ENCODE peak calls at places on chromosome 1, in seven cellular contexts. F, W, L, Z, D, M and O are unnamed samples. For H3K4me1, the result is how much of the 10 kb centered on the place peaks cover.

GRCh38 chr1:87108228-87108627 is 193.8 kb downstream of the HS2ST1 start:
- DNase-seq in Z (no peak), D (no peak), L (no peak), M (no peak), W (no peak), F (no peak), O (no peak)

GRCh38 chr1:46202975-46203737 is at the start of gene LURAP1:
- DNase-seq in Z (peak), W (peak), L (peak), F (peak), M (peak), D (no peak), O (peak)

GRCh38 chr1:209590405-209590804 is 6.9 kb downstream of the CAMK1G start:
- DNase-seq in F (peak), Z (peak), W (no peak), M (peak), D (peak), L (no peak), O (peak)

GRCh38 chr1:159598196-159598595 is 10.6 kb downstream of the APCS start:
- DNase-seq in M (peak), L (peak), F (peak), D (no peak), Z (peak), W (no peak), O (no peak)

GRCh38 chr1:233704125-233704881 is 90.4 kb downstream of the KCNK1 start:
- DNase-seq in Z (no peak), L (no peak), W (no peak), D (no peak), M (no peak), F (no peak), O (no peak)

GRCh38 chr1:165403835-165404482 is 41.0 kb downstream of the RXRG start:
- DNase-seq in D (no peak), Z (peak), W (peak), L (no peak), M (peak), F (peak), O (peak)

GRCh38 chr1:51514733-51515132 is 4.3 kb downstream of the EPS15 start:
- DNase-seq in W (no peak), D (no peak), L (no peak), Z (no peak), F (no peak), M (no peak), O (no peak)

GRCh38 chr1:228299901-228300300 is 92.1 kb downstream of the OBSCN start:
- DNase-seq in L (no peak), Z (no peak), M (no peak), F (no peak), W (no peak), D (no peak), O (no peak)

GRCh38 chr1:165539306-165539705 is 4.5 kb upstream of the LRRC52 start:
- DNase-seq in L (no peak), W (no peak), Z (peak), D (no peak), F (peak), M (peak), O (no peak)

GRCh38 chr1:109816975-109817535 is 53.3 kb upstream of the EPS8L3 start:
- DNase-seq in Z (no peak), M (no peak), W (no peak), D (no peak), L (no peak), F (no peak), O (peak)

GRCh38 chr1:47527653-47528272 is 89.9 kb downstream of the FOXD2 start:
- DNase-seq in D (no peak), L (no peak), W (no peak), M (peak), F (no peak), Z (peak), O (peak)

GRCh38 chr1:206464456-206464964 is 5.8 kb upstream of the IKBKE start:
- DNase-seq in D (no peak), L (peak), Z (no peak), W (no peak), F (peak), M (no peak), O (no peak)

GRCh38 chr1:58823481-58824010 is 39.7 kb upstream of the JUN start:
- DNase-seq in L (peak), F (peak), Z (peak), M (peak), D (no peak), W (no peak), O (no peak)

GRCh38 chr1:228802386-228803221 is 67.3 kb downstream of the RHOU start:
- DNase-seq in F (peak), M (peak), D (no peak), Z (no peak), L (peak), W (no peak), O (no peak)

GRCh38 chr1:182200025-182200814 is 138.7 kb upstream of the ZNF648 start:
- DNase-seq in W (no peak), F (no peak), Z (peak), D (no peak), M (peak), L (no peak), O (no peak)

GRCh38 chr1:42973304-42973703 is 14.6 kb upstream of the SLC2A1 start:
- DNase-seq in M (peak), D (no peak), Z (no peak), L (no peak), W (no peak), F (peak), O (no peak)

DNA sequence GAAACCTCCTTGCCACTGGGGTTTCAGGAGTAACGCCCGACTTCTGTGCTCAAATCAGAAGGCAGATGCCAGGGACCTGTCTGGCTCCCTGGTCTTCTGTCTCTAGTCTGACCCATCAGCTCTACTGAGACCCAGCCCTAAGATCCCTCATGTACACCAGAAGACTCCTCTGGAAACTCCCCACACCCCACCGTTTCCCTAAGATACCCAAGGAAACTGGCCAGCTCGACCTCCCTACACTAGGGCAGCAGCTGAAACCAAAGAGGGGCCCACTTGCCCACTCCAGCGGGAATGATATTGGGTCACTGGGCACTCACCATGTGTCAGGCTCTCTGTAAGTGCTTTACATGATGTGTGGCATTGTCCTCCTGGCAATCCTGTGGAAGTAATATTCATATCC is 469 bp upstream of the S100A16 start:
- DNase-seq in L (no peak), W (no peak), D (no peak), M (no peak), F (no peak), Z (no peak), O (no peak)
- H3K4me1 ChIP-seq in L (under half), W (under half), D (under half), M (half or more), F (under half), Z (under half), O (under half)

GRCh38 chr1:1967151-1967550 is 36.4 kb downstream of the CFAP74 start:
- DNase-seq in M (no peak), L (no peak), Z (no peak), W (no peak), D (no peak), F (no peak), O (no peak)

GRCh38 chr1:1969953-1970716 is 33.5 kb downstream of the CFAP74 start:
- DNase-seq in W (no peak), Z (no peak), L (no peak), D (no peak), F (no peak), M (no peak), O (no peak)

GRCh38 chr1:1967879-1968278 is 35.7 kb downstream of the CFAP74 start:
- DNase-seq in D (no peak), L (no peak), F (no peak), Z (no peak), M (no peak), W (no peak), O (no peak)

GRCh38 chr1:1969505-1969900 is 34.1 kb downstream of the CFAP74 start:
- DNase-seq in Z (no peak), M (no peak), L (no peak), D (no peak), F (no peak), W (no peak), O (no peak)

GRCh38 chr1:1968767-1969504 is 34.6 kb downstream of the CFAP74 start:
- DNase-seq in M (no peak), W (no peak), D (no peak), F (no peak), L (no peak), Z (no peak), O (no peak)
- H3K18ac ChIP-seq in M (no peak), W (peak), D (no peak), F (no peak), L (no peak), Z (no peak), O (no peak)

GRCh38 chr1:203291201-203292096 is 13.9 kb upstream of the BTG2 start:
- DNase-seq in D (no peak), F (peak), W (no peak), M (no peak), L (no peak), Z (no peak), O (no peak)
- H3K4me1 ChIP-seq in D (under half), F (under half), W (under half), M (under half), L (under half), Z (under half), O (under half)

DNA sequence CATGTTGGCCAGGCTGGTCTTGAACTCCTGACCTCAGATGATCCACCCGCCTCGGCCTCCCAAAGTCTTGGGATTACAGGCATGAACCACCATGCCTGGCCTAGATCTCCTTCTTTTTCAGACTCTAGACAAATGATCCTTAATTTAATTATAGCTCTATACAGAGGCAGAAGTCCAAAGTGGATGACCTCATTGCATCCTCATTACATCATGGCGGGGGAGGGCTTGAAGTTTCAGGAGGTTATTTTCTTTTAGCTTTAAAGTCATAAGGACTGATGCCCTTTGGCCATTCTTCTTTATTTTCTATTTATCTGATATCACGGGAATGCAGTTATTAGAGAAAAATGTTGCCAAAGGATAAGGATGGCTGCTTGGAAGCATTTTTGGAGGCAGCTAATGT is 14.1 kb upstream of the MARK1 start:
- DNase-seq in F (no peak), M (peak), L (no peak), W (no peak), Z (no peak), D (no peak), O (no peak)
- H3K18ac ChIP-seq in F (no peak), M (no peak), L (no peak), W (no peak), Z (no peak), D (no peak), O (no peak)

DNA sequence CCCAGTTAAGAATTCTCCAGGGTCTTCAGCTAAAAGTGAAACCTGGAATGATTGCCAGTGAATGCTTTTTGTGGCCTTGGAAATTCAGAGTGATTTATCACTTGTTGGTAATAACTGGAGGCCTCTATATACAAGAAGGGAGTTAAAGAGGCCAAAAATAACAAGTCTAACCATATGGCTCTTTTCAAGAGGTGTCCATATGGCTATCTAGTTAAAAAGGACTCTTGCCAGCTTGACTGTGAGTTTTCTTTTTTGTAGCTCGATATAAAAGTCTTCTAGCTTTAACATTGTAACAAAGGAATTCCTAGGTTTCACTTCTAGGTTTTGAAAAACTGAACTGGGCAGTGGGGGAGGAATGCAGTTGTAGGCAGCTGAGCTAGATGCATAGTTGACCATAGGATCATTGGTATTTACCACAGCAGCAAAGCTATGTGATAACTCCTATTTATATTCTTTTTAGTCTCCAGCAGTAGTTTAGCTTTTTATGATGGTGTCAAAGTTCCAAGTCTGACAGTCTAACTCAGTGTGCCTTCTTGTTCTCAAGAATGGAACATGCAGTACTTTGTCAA is 44.4 kb downstream of the CACHD1 start:
- DNase-seq in D (no peak), Z (no peak), W (no peak), M (peak), L (peak), F (peak), O (no peak)
- H3K4me1 ChIP-seq in D (under half), Z (under half), W (under half), M (under half), L (under half), F (under half), O (under half)

DNA sequence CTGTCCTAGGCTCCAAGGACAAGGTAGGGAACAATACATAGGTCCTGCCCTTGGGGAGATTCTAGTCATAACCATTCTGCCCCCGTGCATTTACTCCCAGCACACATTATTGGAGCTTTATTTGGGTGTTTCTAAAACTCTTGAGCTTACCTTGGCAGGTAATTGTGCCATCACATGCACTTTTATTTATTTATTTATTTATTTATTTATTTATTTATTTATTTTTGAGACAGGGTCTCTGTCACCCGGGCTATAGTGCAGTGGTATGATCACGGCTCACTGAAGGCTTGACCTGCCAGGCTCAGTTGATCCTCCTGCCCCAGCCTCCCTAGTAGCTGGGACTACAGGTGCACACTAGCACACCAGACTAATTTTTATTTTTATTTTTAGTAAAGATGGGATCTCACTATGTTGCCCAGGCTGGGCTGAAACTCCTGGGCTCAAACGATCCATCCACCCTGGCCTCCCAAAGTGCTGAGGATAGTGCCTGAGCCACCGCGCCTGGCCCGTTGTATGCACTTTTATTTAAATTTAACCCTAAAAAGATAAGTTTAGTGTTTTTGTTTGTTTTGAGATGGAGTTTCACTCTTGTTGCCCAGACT is 9.2 kb downstream of the AGMAT start:
- DNase-seq in Z (no peak), W (no peak), L (no peak), M (no peak), F (no peak), D (no peak), O (no peak)
- H3K18ac ChIP-seq in Z (no peak), W (no peak), L (no peak), M (no peak), F (no peak), D (no peak), O (no peak)

DNA sequence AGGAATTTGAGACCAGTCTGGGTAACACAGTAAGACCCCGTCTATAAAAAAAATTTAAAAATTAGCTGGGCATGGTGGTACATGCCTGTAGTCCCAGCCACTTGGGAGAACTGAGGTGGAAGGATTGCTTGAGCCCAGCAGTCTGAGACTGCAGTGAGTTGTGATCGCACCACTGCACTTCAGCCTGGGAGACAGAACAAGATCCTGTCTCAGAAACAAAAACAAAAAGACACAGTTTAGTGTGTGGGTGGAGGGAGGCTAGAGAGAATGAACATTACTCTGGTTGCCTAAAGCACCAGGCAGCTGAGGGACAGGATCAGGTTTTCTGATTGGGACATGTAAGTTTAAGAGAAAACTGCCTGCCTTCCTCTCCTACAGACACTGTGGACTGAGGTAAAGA is 42.3 kb downstream of the VAMP4 start:
- DNase-seq in Z (no peak), M (no peak), D (no peak), W (peak), F (no peak), L (peak), O (no peak)
- H3K4me1 ChIP-seq in Z (under half), M (under half), D (under half), W (under half), F (under half), L (under half), O (under half)

DNA sequence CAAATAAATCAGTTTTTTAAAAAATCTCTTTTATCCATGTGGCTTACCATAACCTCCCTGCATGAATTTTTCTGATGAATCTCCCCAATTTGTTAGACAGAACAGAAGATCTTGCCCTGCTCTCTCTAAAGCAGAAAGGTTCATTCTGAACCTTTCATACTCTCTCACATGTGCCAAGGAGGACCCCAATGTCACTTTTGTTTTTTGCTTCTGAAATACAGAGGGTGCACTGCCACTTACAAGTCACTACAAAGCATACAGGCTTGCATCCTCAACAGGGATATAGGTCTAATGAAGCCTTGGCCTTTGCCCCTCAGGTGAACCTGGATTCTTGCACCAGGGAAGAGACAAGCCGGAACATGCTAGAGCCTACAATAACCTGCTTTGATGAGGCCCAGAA is 4.8 kb downstream of the RGS4 start:
- DNase-seq in L (no peak), Z (no peak), D (no peak), M (no peak), F (no peak), W (no peak), O (no peak)
- H3K18ac ChIP-seq in L (no peak), Z (no peak), D (no peak), M (no peak), F (no peak), W (no peak), O (no peak)

GRCh38 chr1:83849191-83850061 is 149.5 kb downstream of the TTLL7 start:
- DNase-seq in Z (peak), F (no peak), L (no peak), M (no peak), W (no peak), D (no peak), O (no peak)
- H3K4me1 ChIP-seq in Z (under half), F (under half), L (under half), M (under half), W (under half), D (under half), O (under half)